ENCODE peak calls at places on chromosome 17, in eight cellular contexts. J, W, B, X, P, G, L and M are unnamed samples.

GRCh38 chr17:42773290-42774035 is at the start of gene VPS25:
- DNase-seq in J (peak; percentile 81), L (peak; percentile 89), W (peak; percentile 71), B (peak; percentile 87), P (peak; percentile 79), X (peak; percentile 84), G (peak; percentile 83), M (peak; percentile 72)

GRCh38 chr17:50871369-50871768 is 5.2 kb upstream of the TOB1 start:
- DNase-seq in W (no peak), B (no peak), P (no peak), L (no peak), J (no peak), X (peak; percentile 63), G (no peak), M (no peak)

GRCh38 chr17:44912763-44913544 is 2.3 kb downstream of the GFAP start:
- DNase-seq in W (no peak), L (no peak), B (no peak), G (no peak), P (no peak), X (no peak), J (no peak), M (no peak)

GRCh38 chr17:61314368-61315078 is 85.1 kb upstream of the TBX2 start:
- DNase-seq in L (no peak), G (no peak), X (no peak), P (no peak), J (peak; percentile 60), W (no peak), B (peak; percentile 87), M (no peak)

GRCh38 chr17:57273471-57273870 is 17.1 kb downstream of the MSI2 start:
- DNase-seq in G (no peak), P (no peak), L (no peak), B (no peak), J (no peak), X (no peak), W (no peak), M (no peak)

GRCh38 chr17:49576906-49577650 is 1.4 kb downstream of the NXPH3 start:
- DNase-seq in L (no peak), X (no peak), J (no peak), P (no peak), W (no peak), G (no peak), B (peak; percentile 70), M (no peak)

GRCh38 chr17:40605301-40605700 is 40.0 kb upstream of the CCR7 start:
- DNase-seq in B (no peak), X (peak; percentile 76), P (no peak), G (no peak), J (no peak), W (no peak), L (no peak), M (no peak)

GRCh38 chr17:4968916-4969550 is 1.4 kb upstream of the SPAG7 start:
- DNase-seq in B (no peak), J (no peak), G (peak; percentile 89), L (no peak), P (no peak), W (no peak), X (no peak), M (no peak)

GRCh38 chr17:83187782-83188311 is 108.4 kb downstream of the METRNL start:
- DNase-seq in B (peak; percentile 12), L (no peak), G (no peak), P (no peak), X (peak; percentile 5), J (no peak), W (no peak), M (no peak)

GRCh38 chr17:8160741-8161221 is 2.0 kb downstream of the VAMP2 start:
- DNase-seq in J (no peak), X (no peak), G (no peak), W (no peak), L (no peak), B (no peak), P (no peak), M (no peak)

GRCh38 chr17:68613739-68614298 is 12.7 kb upstream of the FAM20A start:
- DNase-seq in P (peak; percentile 15), J (peak; percentile 40), W (no peak), X (no peak), B (no peak), L (peak; percentile 61), G (no peak), M (peak; percentile 62)

GRCh38 chr17:43860077-43860725 is 13.2 kb downstream of the CD300LG start:
- DNase-seq in P (no peak), J (no peak), L (no peak), X (no peak), W (no peak), B (no peak), G (no peak), M (no peak)

GRCh38 chr17:65783845-65784334 is 222.4 kb upstream of the AXIN2 start:
- DNase-seq in J (no peak), L (no peak), B (no peak), P (no peak), W (no peak), G (peak; percentile 80), X (no peak), M (no peak)

GRCh38 chr17:7656958-7657715 is 6.4 kb downstream of the ATP1B2 start:
- DNase-seq in J (peak; percentile 76), X (no peak), B (no peak), P (peak; percentile 74), G (no peak), W (no peak), L (no peak), M (no peak)

DNA sequence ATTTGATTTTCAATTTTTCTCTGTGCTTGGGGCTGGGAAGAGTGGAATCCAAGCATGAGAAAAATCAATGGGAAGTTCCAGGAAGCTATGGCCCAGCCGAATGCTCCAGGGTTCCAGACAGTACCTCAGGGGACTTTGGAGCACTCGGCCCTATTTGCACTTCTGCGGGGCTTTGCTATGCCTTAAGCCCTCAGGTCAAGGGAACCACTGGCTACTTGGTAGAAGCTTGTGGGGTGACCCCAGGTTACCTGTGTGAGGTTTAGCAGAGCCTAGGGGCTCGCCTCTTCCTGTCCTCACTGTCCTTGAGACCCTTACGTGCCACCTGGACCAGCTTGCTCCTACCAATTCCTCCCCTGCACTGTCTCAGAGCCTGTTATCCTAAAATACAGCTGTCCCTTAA is 121.3 kb downstream of the MGAT5B start:
- DNase-seq in B (no peak), P (no peak), W (no peak), X (no peak), L (no peak), J (no peak), G (no peak), M (no peak)
- TF ChIP-seq CTCF in B (no peak), P (no peak), W (no peak), X (no peak), L (no peak), J (no peak), G (no peak), M (no peak)

GRCh38 chr17:75587718-75588545 is at the start of gene MYO15B:
- DNase-seq in G (no peak), J (peak; percentile 75), L (peak; percentile 78), W (peak; percentile 73), X (peak; percentile 84), P (peak; percentile 74), B (peak; percentile 79), M (peak; percentile 72)
- TF ChIP-seq CTCF in G (peak; percentile 11), J (peak; percentile 34), L (no peak), W (no peak), X (peak; percentile 18), P (peak; percentile 14), B (peak; percentile 21), M (peak; percentile 51)

GRCh38 chr17:73823684-73824083 is 179.4 kb upstream of the SDK2 start:
- DNase-seq in J (no peak), X (no peak), P (no peak), G (no peak), B (no peak), L (no peak), W (no peak), M (no peak)

GRCh38 chr17:73822371-73822770 is 178.1 kb upstream of the SDK2 start:
- DNase-seq in G (no peak), J (no peak), L (no peak), W (no peak), P (no peak), B (no peak), X (no peak), M (no peak)

GRCh38 chr17:73821665-73822064 is 177.4 kb upstream of the SDK2 start:
- DNase-seq in W (no peak), J (no peak), B (no peak), L (no peak), P (no peak), G (no peak), X (no peak), M (no peak)

GRCh38 chr17:73819440-73820395 is 175.5 kb upstream of the SDK2 start:
- DNase-seq in L (no peak), G (no peak), B (no peak), P (no peak), J (no peak), X (no peak), W (no peak), M (no peak)

GRCh38 chr17:73820686-73821448 is 176.6 kb upstream of the SDK2 start:
- DNase-seq in B (no peak), W (no peak), P (peak; percentile 33), G (no peak), X (no peak), J (no peak), L (no peak), M (no peak)
- TF ChIP-seq CTCF in B (no peak), W (no peak), P (no peak), G (no peak), X (no peak), J (peak; percentile 14), L (no peak), M (no peak)

GRCh38 chr17:63497708-63498483 is 21.0 kb downstream of the ACE start:
- DNase-seq in G (no peak), B (no peak), W (no peak), X (no peak), J (no peak), P (peak; percentile 47), L (no peak), M (no peak)
- TF ChIP-seq CTCF in G (peak; percentile 56), B (no peak), W (no peak), X (no peak), J (no peak), P (peak; percentile 27), L (no peak), M (no peak)

DNA sequence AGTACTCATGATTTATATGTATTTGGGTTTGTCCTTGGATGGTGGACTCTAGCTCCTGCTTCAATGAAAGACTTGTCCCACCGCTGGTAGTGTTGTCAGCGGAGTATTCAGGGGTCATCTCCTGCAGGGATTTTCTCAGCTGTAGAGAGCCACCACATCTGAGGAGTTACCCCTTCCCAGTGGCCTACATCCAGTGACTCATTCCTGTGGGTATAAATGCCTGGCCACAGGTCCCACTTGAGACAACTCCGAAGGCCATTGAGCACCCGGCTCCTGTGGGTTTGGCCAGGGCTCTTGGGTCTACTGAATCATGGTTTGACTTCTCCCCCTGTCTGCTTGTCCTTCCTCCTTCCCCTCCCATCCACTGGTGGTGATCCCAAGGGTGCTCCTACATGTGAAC is 34.6 kb upstream of the WSB1 start:
- DNase-seq in B (no peak), G (no peak), J (no peak), P (no peak), W (no peak), L (no peak), X (no peak), M (no peak)
- TF ChIP-seq CTCF in B (no peak), G (no peak), J (no peak), P (no peak), W (no peak), L (no peak), X (no peak), M (no peak)

GRCh38 chr17:37342589-37342988 is 33.2 kb upstream of the C17orf78 start:
- DNase-seq in B (no peak), W (no peak), G (no peak), J (no peak), L (no peak), P (no peak), X (no peak), M (no peak)
- TF ChIP-seq CTCF in B (no peak), W (no peak), G (no peak), J (no peak), L (no peak), P (no peak), X (no peak), M (no peak)